ENCODE peak calls at places on chromosomes 3 and 15, in four cellular contexts. X, B, Q and E are unnamed samples.
A peak's percentile ranks its signal among the peaks of the same experiment; 100 is the strongest.

GRCh38 chr15:70526221-70526973 is 237.0 kb downstream of the UACA start:
- DNase-seq in X (no peak), B (no peak), Q (peak; percentile 72), E (peak; percentile 45)

GRCh38 chr3:53040361-53040820 is 5.5 kb downstream of the SFMBT1 start:
- DNase-seq in Q (no peak), B (no peak), X (no peak), E (no peak)

GRCh38 chr3:32780735-32781210 is 37.0 kb upstream of the TRIM71 start:
- DNase-seq in B (no peak), Q (peak; percentile 52), X (peak; percentile 1), E (peak; percentile 23)

GRCh38 chr15:27764339-27764738 is 334.8 kb downstream of the OCA2 start:
- DNase-seq in Q (no peak), X (no peak), B (no peak), E (no peak)

GRCh38 chr15:80182611-80183210 is 29.9 kb downstream of the FAH start:
- DNase-seq in X (no peak), B (no peak), Q (peak; percentile 92), E (no peak)

GRCh38 chr3:157559401-157559800 is 56.2 kb upstream of the VEPH1 start:
- DNase-seq in X (no peak), Q (no peak), B (no peak), E (no peak)

GRCh38 chr3:129665024-129665768 is 58.7 kb upstream of the PLXND1 start:
- DNase-seq in X (no peak), Q (peak; percentile 60), B (no peak), E (no peak)

GRCh38 chr3:78875431-78875830 is 892.4 kb downstream of the ROBO1 start:
- DNase-seq in X (no peak), Q (no peak), B (no peak), E (no peak)

GRCh38 chr3:143736651-143737050 is 111.6 kb downstream of the SLC9A9 start:
- DNase-seq in X (no peak), B (no peak), Q (no peak), E (no peak)

GRCh38 chr3:31356941-31357340 is 175.8 kb upstream of the STT3B start:
- DNase-seq in B (no peak), X (no peak), Q (no peak), E (no peak)

GRCh38 chr3:69941439-69942176 is 57.9 kb upstream of the SAMMSON start:
- DNase-seq in Q (no peak), X (no peak), B (no peak), E (no peak)

GRCh38 chr3:193729601-193730000 is 136.6 kb downstream of the OPA1 start:
- DNase-seq in X (no peak), Q (no peak), B (no peak), E (no peak)

GRCh38 chr15:66024998-66025397 is 155.7 kb downstream of the RAB11A start:
- DNase-seq in X (no peak), Q (no peak), B (no peak), E (no peak)

GRCh38 chr15:90903733-90904536 is 833 bp downstream of the MAN2A2 start:
- DNase-seq in B (no peak), X (no peak), Q (no peak), E (no peak)

GRCh38 chr15:40964634-40965033 is 11.4 kb downstream of the CHAC1 start:
- DNase-seq in Q (no peak), X (no peak), B (no peak), E (no peak)

GRCh38 chr3:128488995-128489859 is 3.8 kb downstream of the GATA2 start:
- DNase-seq in B (peak; percentile 42), Q (no peak), X (no peak), E (peak; percentile 35)

GRCh38 chr3:52046186-52046913 is 10.0 kb downstream of the DUSP7 start:
- DNase-seq in X (no peak), Q (peak; percentile 78), B (no peak), E (peak; percentile 67)

GRCh38 chr3:171072432-171072831 is 45.9 kb upstream of the SLC2A2 start:
- DNase-seq in X (no peak), Q (no peak), B (no peak), E (no peak)

GRCh38 chr3:196179380-196180308 is 31.6 kb downstream of the ZDHHC19 start:
- DNase-seq in B (peak; percentile 81), X (peak; percentile 79), Q (peak; percentile 97), E (no peak)

GRCh38 chr3:16294854-16295253 is 29.8 kb downstream of the OXNAD1 start:
- DNase-seq in Q (no peak), B (no peak), X (no peak), E (no peak)

GRCh38 chr15:72958634-72959033 is 93.6 kb upstream of the NEO1 start:
- DNase-seq in Q (no peak), X (no peak), B (no peak), E (no peak)

GRCh38 chr15:79090487-79091203 is at the start of gene RASGRF1:
- DNase-seq in Q (no peak), X (no peak), B (no peak), E (no peak)

GRCh38 chr15:98333206-98333605 is 315.1 kb upstream of the IGF1R start:
- DNase-seq in Q (no peak), B (no peak), X (no peak), E (no peak)

GRCh38 chr15:45129651-45130129 is at the start of the genes DUOX1 and DUOXA1:
- DNase-seq in B (peak; percentile 32), Q (no peak), X (no peak), E (peak; percentile 16)

GRCh38 chr3:52529376-52530333 is 4.0 kb downstream of the NT5DC2 start:
- DNase-seq in Q (no peak), B (no peak), X (no peak), E (no peak)

GRCh38 chr3:120364821-120365220 is 15.7 kb upstream of the LRRC58 start:
- DNase-seq in X (no peak), Q (peak; percentile 43), B (no peak), E (no peak)

GRCh38 chr15:62482715-62483429 is 317.8 kb upstream of the C2CD4B start:
- DNase-seq in X (no peak), Q (peak; percentile 34), B (peak; percentile 20), E (peak; percentile 24)

GRCh38 chr3:2851356-2851755 is 258.8 kb downstream of the IL5RA start:
- DNase-seq in Q (no peak), B (no peak), X (no peak), E (no peak)

GRCh38 chr15:101053261-101053660 is 134.1 kb downstream of the LRRK1 start:
- DNase-seq in B (no peak), X (no peak), Q (no peak), E (no peak)

GRCh38 chr15:56984681-56985515 is 66.5 kb downstream of the TCF12 start:
- DNase-seq in Q (no peak), X (no peak), B (no peak), E (no peak)

GRCh38 chr3:146507331-146508120 is 36.9 kb downstream of the PLSCR1 start:
- DNase-seq in Q (no peak), X (no peak), B (no peak), E (no peak)

GRCh38 chr15:52021128-52021671 is 2.2 kb downstream of the MAPK6 start:
- DNase-seq in X (peak; percentile 13), Q (peak; percentile 77), B (peak; percentile 58), E (peak; percentile 54)